ENCODE peak calls at places on chromosomes 11 and 22, in nine cellular contexts. R, G, P, F, K, S, I, B and M are unnamed samples.

GRCh38 chr22:17106161-17106784 is 14.9 kb downstream of the TMEM121B start:
- DNase-seq in R (peak), G (no peak), P (no peak), F (peak), K (no peak), S (peak), I (no peak), B (no peak), M (no peak)

GRCh38 chr11:114219559-114220349 is 76.4 kb upstream of the NNMT start:
- DNase-seq in R (no peak), G (peak), P (no peak), F (peak), K (peak), S (no peak), I (no peak), B (peak), M (no peak)

GRCh38 chr11:17171342-17171741 is 36.4 kb downstream of the PIK3C2A start:
- DNase-seq in R (no peak), G (peak), P (no peak), F (no peak), K (no peak), S (peak), I (no peak), B (no peak), M (no peak)

GRCh38 chr22:44130076-44130711 is 50.5 kb upstream of the PARVG start:
- DNase-seq in R (no peak), G (no peak), P (no peak), F (no peak), K (no peak), S (no peak), I (no peak), B (no peak), M (no peak)

GRCh38 chr22:33477131-33478111 is 419.2 kb upstream of the SYN3 start:
- DNase-seq in R (no peak), G (no peak), P (no peak), F (no peak), K (no peak), S (no peak), I (no peak), B (no peak), M (no peak)

GRCh38 chr11:1442163-1442562 is 44.4 kb downstream of the MOB2 start:
- DNase-seq in R (no peak), G (peak), P (no peak), F (peak), K (no peak), S (peak), I (no peak), B (no peak), M (no peak)

GRCh38 chr11:132062031-132062430 is 691.6 kb downstream of the NTM start:
- DNase-seq in R (no peak), G (no peak), P (no peak), F (no peak), K (no peak), S (no peak), I (no peak), B (no peak), M (no peak)

GRCh38 chr11:101030692-101031091 is 98.9 kb downstream of the PGR start:
- DNase-seq in R (no peak), G (no peak), P (no peak), F (no peak), K (no peak), S (no peak), I (no peak), B (no peak), M (no peak)

GRCh38 chr11:8777907-8778767 is 95.5 kb downstream of the RPL27A start:
- DNase-seq in R (no peak), G (no peak), P (peak), F (peak), K (peak), S (no peak), I (no peak), B (peak), M (peak)

GRCh38 chr11:132343445-132343844 is 973.0 kb downstream of the NTM start:
- DNase-seq in R (no peak), G (no peak), P (no peak), F (no peak), K (no peak), S (no peak), I (no peak), B (no peak), M (no peak)

GRCh38 chr11:76524461-76524860 is 79.6 kb downstream of the EMSY start:
- DNase-seq in R (no peak), G (no peak), P (no peak), F (no peak), K (no peak), S (no peak), I (peak), B (no peak), M (no peak)

GRCh38 chr11:13535819-13536218 is 40.0 kb upstream of the PTH start:
- DNase-seq in R (peak), G (peak), P (no peak), F (peak), K (no peak), S (peak), I (peak), B (no peak), M (no peak)

GRCh38 chr11:119782673-119783072 is 53.7 kb upstream of the NECTIN1 start:
- DNase-seq in R (peak), G (peak), P (no peak), F (peak), K (no peak), S (no peak), I (no peak), B (no peak), M (peak)

GRCh38 chr11:44760917-44761545 is 34.3 kb downstream of the TSPAN18 start:
- DNase-seq in R (no peak), G (peak), P (no peak), F (peak), K (peak), S (peak), I (no peak), B (peak), M (peak)

GRCh38 chr11:45000918-45001317 is 50.2 kb upstream of the TP53I11 start:
- DNase-seq in R (no peak), G (no peak), P (no peak), F (no peak), K (no peak), S (no peak), I (no peak), B (no peak), M (no peak)

GRCh38 chr11:90250970-90251369 is 28.1 kb upstream of the CHORDC1 start:
- DNase-seq in R (peak), G (no peak), P (no peak), F (no peak), K (no peak), S (no peak), I (peak), B (no peak), M (no peak)

GRCh38 chr11:2393111-2393868 is 7.3 kb upstream of the TSSC4 start:
- DNase-seq in R (no peak), G (no peak), P (no peak), F (no peak), K (no peak), S (no peak), I (no peak), B (no peak), M (peak)

GRCh38 chr11:18046116-18046777 is at the start of gene TPH1:
- DNase-seq in R (no peak), G (peak), P (peak), F (peak), K (peak), S (peak), I (no peak), B (peak), M (peak)

GRCh38 chr22:46071451-46072029 is 78.8 kb upstream of the PPARA start:
- DNase-seq in R (peak), G (peak), P (peak), F (peak), K (no peak), S (peak), I (no peak), B (peak), M (peak)

GRCh38 chr22:46187862-46188261 is 37.5 kb downstream of the PPARA start:
- DNase-seq in R (no peak), G (no peak), P (no peak), F (no peak), K (no peak), S (no peak), I (no peak), B (no peak), M (no peak)

DNA sequence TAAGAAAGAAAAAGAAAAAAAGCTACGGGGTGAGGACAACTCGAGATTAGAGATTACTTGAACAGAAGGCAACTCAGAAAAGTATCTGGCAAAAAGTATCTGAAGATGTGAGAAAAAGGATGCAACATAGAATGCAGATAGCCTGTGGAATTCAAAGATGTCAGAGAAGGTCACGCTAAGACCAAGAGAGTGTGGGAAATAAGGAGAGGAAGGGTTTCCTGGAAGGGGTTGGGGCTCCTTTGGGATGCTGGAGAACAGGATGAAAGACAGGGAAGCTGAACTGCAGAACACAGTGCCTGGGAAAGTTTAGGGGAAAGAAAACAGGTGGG is 1.2 kb downstream of the GUCY1A2 start:
- DNase-seq in R (no peak), G (peak), P (no peak), F (no peak), K (no peak), S (peak), I (no peak), B (no peak), M (no peak)
- H3K4me3 ChIP-seq in R (no peak), G (peak), P (no peak), F (peak), K (peak), S (peak), I (no peak), B (peak), M (peak)

DNA sequence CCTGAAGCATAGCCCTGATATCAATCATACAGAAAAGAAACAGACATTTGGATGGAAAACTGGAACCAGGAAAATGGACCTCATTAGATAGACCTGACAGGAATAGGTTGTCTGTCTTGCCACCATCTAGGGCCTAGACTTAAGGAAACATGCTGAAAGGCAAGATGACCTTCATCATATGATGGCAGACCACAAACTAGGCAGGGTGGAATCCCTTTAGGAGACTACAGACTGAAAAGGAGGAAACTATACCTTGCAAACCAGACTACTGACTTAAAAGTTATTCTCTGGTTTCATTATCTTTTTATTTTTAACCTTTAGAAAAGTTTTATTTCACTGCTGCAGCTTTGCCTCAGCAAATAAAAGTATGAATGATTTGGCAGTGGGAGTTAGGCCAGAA is 20.3 kb downstream of the SBF2 start:
- DNase-seq in R (no peak), G (no peak), P (no peak), F (no peak), K (no peak), S (no peak), I (no peak), B (no peak), M (no peak)
- H3K4me3 ChIP-seq in R (no peak), G (no peak), P (no peak), F (no peak), K (no peak), S (no peak), I (no peak), B (no peak), M (no peak)

DNA sequence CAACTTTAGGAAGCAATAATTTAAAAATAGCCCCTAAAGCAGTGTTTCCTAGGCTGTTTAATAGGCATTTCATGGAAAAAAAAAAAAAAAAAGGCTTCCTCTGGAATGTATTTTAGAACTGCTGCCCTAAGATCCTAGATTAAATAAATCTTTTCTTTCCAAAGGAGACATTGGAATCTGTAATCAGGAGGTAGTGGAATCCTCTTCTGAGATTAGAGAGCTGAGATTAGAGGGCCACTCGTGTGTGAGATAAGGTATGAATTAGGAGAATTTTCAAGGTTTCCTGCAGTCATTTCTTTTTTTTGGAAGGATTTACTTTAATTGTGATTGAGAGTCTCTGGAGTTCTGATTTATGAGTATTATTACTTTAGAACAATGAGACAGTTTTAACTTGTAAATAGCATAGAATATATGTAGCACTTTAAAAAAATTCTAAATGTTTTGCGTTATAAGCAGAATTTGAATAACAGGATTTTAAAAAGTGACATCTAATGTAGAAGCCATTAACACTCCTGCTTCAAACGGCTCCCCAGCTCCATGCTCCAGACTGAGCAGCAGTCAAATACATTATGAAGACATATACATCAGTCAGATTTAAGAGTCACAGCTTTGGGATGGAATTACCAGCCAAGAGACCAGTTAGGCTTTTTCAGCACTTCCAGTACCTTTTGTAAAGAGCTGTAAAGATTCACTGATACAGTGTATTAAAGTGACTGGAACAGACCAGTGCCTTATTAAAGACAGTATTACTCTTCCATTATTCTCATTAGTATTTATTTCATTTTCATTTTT is 5.0 kb downstream of the EED start:
- DNase-seq in R (no peak), G (peak), P (no peak), F (no peak), K (no peak), S (no peak), I (no peak), B (no peak), M (no peak)
- H3K4me3 ChIP-seq in R (peak), G (no peak), P (no peak), F (no peak), K (no peak), S (no peak), I (no peak), B (no peak), M (no peak)

GRCh38 chr11:22778642-22779041 is 51.0 kb downstream of the SVIP start:
- DNase-seq in R (peak), G (no peak), P (no peak), F (no peak), K (no peak), S (peak), I (peak), B (no peak), M (no peak)
- H3K4me3 ChIP-seq in R (no peak), G (no peak), P (no peak), F (no peak), K (no peak), S (no peak), I (no peak), B (no peak), M (no peak)

GRCh38 chr11:116052603-116053537 is 548.7 kb upstream of the CADM1 start:
- DNase-seq in R (no peak), G (no peak), P (no peak), F (peak), K (peak), S (peak), I (no peak), B (no peak), M (no peak)
- H3K4me3 ChIP-seq in R (no peak), G (no peak), P (no peak), F (peak), K (no peak), S (no peak), I (no peak), B (no peak), M (no peak)